ENCODE peak calls at places on chromosomes 5 and 9, in seven cellular contexts. One of them, this sample, is unnamed.

GRCh38 chr5:106397700-106398099 is 1273.0 kb downstream of the EFNA5 start:
- DNase-seq in T-helper 9 cell: no peak
- DNase-seq in C1 segment of cervical spinal cord: no peak
- DNase-seq in NCI-H1694: no peak
- DNase-seq in putamen: no peak
- DNase-seq in activated CD4-positive, CD25-positive, alpha-beta regulatory T cell treated with anti-CD3 and anti-CD28 coated beads, Interleukin-2, amount 50 U/mL, for 72 hours: no peak
- DNase-seq in stimulated activated CD8-positive, alpha-beta memory T cell treated with anti-CD3 and anti-CD28 coated beads, Interleukin-7, amount 100 ng/mL, for 24 hours: no peak
- DNase-seq in this sample: no peak

GRCh38 chr5:173573126-173573960 is 43.1 kb downstream of the BOD1 start:
- DNase-seq in C1 segment of cervical spinal cord: peak
- DNase-seq in putamen: peak
- DNase-seq in stimulated activated CD8-positive, alpha-beta memory T cell treated with anti-CD3 and anti-CD28 coated beads, Interleukin-7, amount 100 ng/mL, for 24 hours: peak
- DNase-seq in T-helper 9 cell: peak
- DNase-seq in NCI-H1694: peak
- DNase-seq in activated CD4-positive, CD25-positive, alpha-beta regulatory T cell treated with anti-CD3 and anti-CD28 coated beads, Interleukin-2, amount 50 U/mL, for 72 hours: peak
- DNase-seq in this sample: peak

GRCh38 chr9:96651626-96652025 is 3.5 kb downstream of the PRXL2C start:
- DNase-seq in stimulated activated CD8-positive, alpha-beta memory T cell treated with anti-CD3 and anti-CD28 coated beads, Interleukin-7, amount 100 ng/mL, for 24 hours: no peak
- DNase-seq in T-helper 9 cell: no peak
- DNase-seq in activated CD4-positive, CD25-positive, alpha-beta regulatory T cell treated with anti-CD3 and anti-CD28 coated beads, Interleukin-2, amount 50 U/mL, for 72 hours: no peak
- DNase-seq in putamen: no peak
- DNase-seq in C1 segment of cervical spinal cord: no peak
- DNase-seq in NCI-H1694: peak
- DNase-seq in this sample: peak

GRCh38 chr5:178504340-178504960 is 85.7 kb downstream of the COL23A1 start:
- DNase-seq in activated CD4-positive, CD25-positive, alpha-beta regulatory T cell treated with anti-CD3 and anti-CD28 coated beads, Interleukin-2, amount 50 U/mL, for 72 hours: no peak
- DNase-seq in T-helper 9 cell: no peak
- DNase-seq in putamen: no peak
- DNase-seq in C1 segment of cervical spinal cord: no peak
- DNase-seq in NCI-H1694: no peak
- DNase-seq in stimulated activated CD8-positive, alpha-beta memory T cell treated with anti-CD3 and anti-CD28 coated beads, Interleukin-7, amount 100 ng/mL, for 24 hours: no peak
- DNase-seq in this sample: no peak

GRCh38 chr5:57681942-57682341 is 199.3 kb upstream of the ACTBL2 start:
- DNase-seq in activated CD4-positive, CD25-positive, alpha-beta regulatory T cell treated with anti-CD3 and anti-CD28 coated beads, Interleukin-2, amount 50 U/mL, for 72 hours: no peak
- DNase-seq in C1 segment of cervical spinal cord: no peak
- DNase-seq in putamen: no peak
- DNase-seq in NCI-H1694: no peak
- DNase-seq in T-helper 9 cell: no peak
- DNase-seq in stimulated activated CD8-positive, alpha-beta memory T cell treated with anti-CD3 and anti-CD28 coated beads, Interleukin-7, amount 100 ng/mL, for 24 hours: no peak
- DNase-seq in this sample: no peak

GRCh38 chr5:4533457-4534105 is 606.5 kb upstream of the ADAMTS16 start:
- DNase-seq in T-helper 9 cell: no peak
- DNase-seq in stimulated activated CD8-positive, alpha-beta memory T cell treated with anti-CD3 and anti-CD28 coated beads, Interleukin-7, amount 100 ng/mL, for 24 hours: no peak
- DNase-seq in C1 segment of cervical spinal cord: no peak
- DNase-seq in activated CD4-positive, CD25-positive, alpha-beta regulatory T cell treated with anti-CD3 and anti-CD28 coated beads, Interleukin-2, amount 50 U/mL, for 72 hours: no peak
- DNase-seq in putamen: no peak
- DNase-seq in NCI-H1694: no peak
- DNase-seq in this sample: no peak

GRCh38 chr5:31531543-31531887 is 378 bp downstream of the DROSHA start:
- DNase-seq in NCI-H1694: no peak
- DNase-seq in C1 segment of cervical spinal cord: no peak
- DNase-seq in T-helper 9 cell: peak
- DNase-seq in stimulated activated CD8-positive, alpha-beta memory T cell treated with anti-CD3 and anti-CD28 coated beads, Interleukin-7, amount 100 ng/mL, for 24 hours: no peak
- DNase-seq in activated CD4-positive, CD25-positive, alpha-beta regulatory T cell treated with anti-CD3 and anti-CD28 coated beads, Interleukin-2, amount 50 U/mL, for 72 hours: peak
- DNase-seq in putamen: no peak
- DNase-seq in this sample: no peak

GRCh38 chr9:126412945-126413344 is 86.3 kb downstream of the MVB12B start:
- DNase-seq in T-helper 9 cell: no peak
- DNase-seq in putamen: no peak
- DNase-seq in C1 segment of cervical spinal cord: no peak
- DNase-seq in NCI-H1694: no peak
- DNase-seq in stimulated activated CD8-positive, alpha-beta memory T cell treated with anti-CD3 and anti-CD28 coated beads, Interleukin-7, amount 100 ng/mL, for 24 hours: no peak
- DNase-seq in activated CD4-positive, CD25-positive, alpha-beta regulatory T cell treated with anti-CD3 and anti-CD28 coated beads, Interleukin-2, amount 50 U/mL, for 72 hours: no peak
- DNase-seq in this sample: no peak